ENCODE peak calls at places on chromosomes 3 and 15, in seven cellular contexts. T is K562; A is gastrocnemius medialis; Z is left lung; N is CD8-positive, alpha-beta T cell; H is GM12865; X is bronchial epithelial cell. O is an unnamed sample.
A peak's percentile ranks its signal among the peaks of the same experiment; 100 is the strongest.

GRCh38 chr3:133384331-133385027 is 15.4 kb upstream of the BFSP2 start:
- DNase-seq in T (peak; percentile 30), A (peak; percentile 35), Z (peak; percentile 54), N (no peak), H (peak; percentile 71), X (peak; percentile 57), O (no peak)

GRCh38 chr3:136984837-136985236 is 27.1 kb downstream of the IL20RB start:
- DNase-seq in T (no peak), A (no peak), Z (no peak), N (no peak), H (no peak), X (peak; percentile 91), O (no peak)

GRCh38 chr3:128278761-128279593 is 125.7 kb downstream of the EEFSEC start:
- DNase-seq in T (no peak), A (no peak), Z (peak; percentile 61), N (no peak), H (no peak), X (no peak), O (no peak)

GRCh38 chr3:54344601-54345216 is 222.4 kb downstream of the CACNA2D3 start:
- DNase-seq in T (no peak), A (no peak), Z (no peak), N (no peak), H (no peak), X (no peak), O (no peak)

GRCh38 chr3:17160597-17160996 is 275.8 kb downstream of the PLCL2 start:
- DNase-seq in T (no peak), A (no peak), Z (no peak), N (no peak), H (no peak), X (no peak), O (no peak)

GRCh38 chr3:61926913-61927312 is 365.5 kb downstream of the PTPRG start:
- DNase-seq in T (no peak), A (no peak), Z (no peak), N (no peak), H (no peak), X (peak; percentile 44), O (no peak)

GRCh38 chr15:77698481-77698880 is 65.8 kb upstream of the LINGO1 start:
- DNase-seq in T (no peak), A (no peak), Z (no peak), N (no peak), H (no peak), X (no peak), O (no peak)

GRCh38 chr3:39140341-39140971 is 12.9 kb downstream of the CSRNP1 start:
- DNase-seq in T (no peak), A (no peak), Z (no peak), N (no peak), H (no peak), X (peak; percentile 66), O (no peak)

GRCh38 chr15:75307778-75308390 is 25.2 kb downstream of the GOLGA6D start:
- DNase-seq in T (peak; percentile 74), A (no peak), Z (no peak), N (no peak), H (peak; percentile 53), X (peak; percentile 46), O (peak; percentile 2)

GRCh38 chr3:174938102-174938501 is 79.0 kb downstream of the NAALADL2 start:
- DNase-seq in T (no peak), A (no peak), Z (no peak), N (no peak), H (no peak), X (no peak), O (no peak)

GRCh38 chr3:17290894-17291293 is 406.1 kb downstream of the PLCL2 start:
- DNase-seq in T (no peak), A (peak; percentile 19), Z (no peak), N (no peak), H (no peak), X (peak; percentile 59), O (no peak)

GRCh38 chr15:96670389-96670788 is 339.9 kb downstream of the NR2F2 start:
- DNase-seq in T (peak; percentile 11), A (no peak), Z (no peak), N (no peak), H (no peak), X (no peak), O (no peak)

GRCh38 chr3:5002174-5002870 is 23.1 kb downstream of the BHLHE40 start:
- DNase-seq in T (peak; percentile 86), A (no peak), Z (no peak), N (peak; percentile 82), H (no peak), X (peak; percentile 41), O (no peak)

GRCh38 chr15:51737538-51738305 is at the start of gene LYSMD2:
- DNase-seq in T (peak; percentile 74), A (peak; percentile 54), Z (peak; percentile 83), N (peak; percentile 67), H (peak; percentile 80), X (no peak), O (no peak)

GRCh38 chr15:89423981-89424380 is 72.4 kb downstream of the RHCG start:
- DNase-seq in T (no peak), A (no peak), Z (no peak), N (no peak), H (no peak), X (no peak), O (no peak)

GRCh38 chr3:177431525-177432255 is 234.4 kb upstream of the TBL1XR1 start:
- DNase-seq in T (peak; percentile 50), A (no peak), Z (no peak), N (no peak), H (no peak), X (no peak), O (no peak)

GRCh38 chr15:23370578-23370977 is 16.0 kb downstream of the GOLGA8S start:
- DNase-seq in T (no peak), A (no peak), Z (no peak), N (no peak), H (no peak), X (no peak), O (no peak)

GRCh38 chr3:157179365-157179803 is 19.4 kb upstream of the CCNL1 start:
- DNase-seq in T (no peak), A (no peak), Z (no peak), N (no peak), H (no peak), X (no peak), O (no peak)

GRCh38 chr3:168620854-168621253 is 525.1 kb upstream of the GOLIM4 start:
- DNase-seq in T (no peak), A (no peak), Z (no peak), N (no peak), H (peak; percentile 51), X (peak; percentile 30), O (peak; percentile 13)

GRCh38 chr3:4833471-4833870 is 145.8 kb upstream of the BHLHE40 start:
- DNase-seq in T (no peak), A (no peak), Z (no peak), N (no peak), H (no peak), X (no peak), O (no peak)

GRCh38 chr3:152175576-152175883 is 93.2 kb upstream of the MBNL1 start:
- DNase-seq in T (no peak), A (no peak), Z (no peak), N (no peak), H (no peak), X (peak; percentile 94), O (no peak)

GRCh38 chr3:154236331-154236730 is 88.0 kb downstream of the DHX36 start:
- DNase-seq in T (no peak), A (no peak), Z (no peak), N (no peak), H (no peak), X (no peak), O (no peak)

GRCh38 chr15:41805711-41806110 is 22.2 kb upstream of the JMJD7 start:
- DNase-seq in T (no peak), A (no peak), Z (no peak), N (no peak), H (no peak), X (no peak), O (no peak)
- H3K4me3 ChIP-seq in T (no peak overlapping the region), A (no peak overlapping the region), Z (no peak overlapping the region), N (no peak overlapping the region), H (no peak overlapping the region), X (no peak overlapping the region), O (no peak overlapping the region)

GRCh38 chr3:170368921-170369320 is 11.4 kb downstream of the SKIL start:
- DNase-seq in T (no peak), A (no peak), Z (no peak), N (no peak), H (no peak), X (no peak), O (no peak)
- TF ChIP-seq CTCF in T (peak; percentile 45), A (no peak), Z (no peak), N (peak; percentile 56), H (no peak), X (no peak), O (no peak)

GRCh38 chr15:55740479-55740878 is 2.5 kb downstream of the PRTG start:
- DNase-seq in T (no peak), A (no peak), Z (no peak), N (no peak), H (no peak), X (no peak), O (no peak)
- H3K4me3 ChIP-seq in T (no peak overlapping the region), A (no peak overlapping the region), Z (no peak overlapping the region), N (no peak overlapping the region), H (no peak overlapping the region), X (no peak overlapping the region), O (no peak overlapping the region)

DNA sequence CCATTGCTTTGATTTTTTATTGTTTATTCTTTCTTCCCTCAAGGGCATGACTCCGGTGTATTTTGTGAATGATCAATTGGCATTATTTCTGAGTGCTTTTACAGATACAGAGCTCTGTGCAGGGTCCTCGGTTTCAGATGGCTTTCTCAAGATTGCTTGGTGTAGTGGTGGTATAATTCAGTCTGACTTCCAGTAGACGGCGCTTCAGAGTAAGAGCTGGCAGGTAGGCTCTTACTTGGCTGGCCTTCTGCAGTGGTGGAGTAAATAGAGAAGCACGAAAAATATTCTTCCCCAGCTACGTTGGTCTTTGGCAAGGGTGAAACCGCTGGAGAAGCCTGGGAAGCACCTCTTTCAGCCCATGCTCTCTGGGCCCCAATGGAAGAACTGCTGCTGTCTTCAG is 723.0 kb upstream of the BCHE start:
- DNase-seq in T (no peak), A (no peak), Z (no peak), N (no peak), H (no peak), X (no peak), O (no peak)
- TF ChIP-seq CTCF in T (no peak), A (no peak), Z (no peak), N (no peak), H (no peak), X (no peak), O (no peak)